ENCODE peak calls at places on chromosomes 5 and 9, in eight cellular contexts. One of them, this sample, is unnamed.

GRCh38 chr5:58735637-58736036 is 152.8 kb downstream of the RAB3C start:
- DNase-seq in fibroblast of lung: no peak
- DNase-seq in colonic mucosa: no peak
- DNase-seq in kidney epithelial cell: no peak
- DNase-seq in adrenal gland: no peak
- DNase-seq in heart left ventricle: no peak
- DNase-seq in BJ: no peak
- DNase-seq in IMR-90: no peak
- DNase-seq in this sample: no peak

GRCh38 chr9:131799177-131799823 is 59.4 kb upstream of the RAPGEF1 start:
- DNase-seq in fibroblast of lung: peak
- DNase-seq in colonic mucosa: peak
- DNase-seq in kidney epithelial cell: no peak
- DNase-seq in adrenal gland: peak
- DNase-seq in heart left ventricle: peak
- DNase-seq in BJ: no peak
- DNase-seq in IMR-90: peak
- DNase-seq in this sample: peak

GRCh38 chr5:72300590-72301339 is 19.3 kb downstream of the MRPS27 start:
- DNase-seq in fibroblast of lung: no peak
- DNase-seq in colonic mucosa: no peak
- DNase-seq in kidney epithelial cell: no peak
- DNase-seq in adrenal gland: no peak
- DNase-seq in heart left ventricle: no peak
- DNase-seq in BJ: no peak
- DNase-seq in IMR-90: no peak
- DNase-seq in this sample: peak

GRCh38 chr5:10588109-10588775 is 24.4 kb downstream of the ANKRD33B start:
- DNase-seq in fibroblast of lung: no peak
- DNase-seq in colonic mucosa: no peak
- DNase-seq in kidney epithelial cell: no peak
- DNase-seq in adrenal gland: no peak
- DNase-seq in heart left ventricle: no peak
- DNase-seq in BJ: no peak
- DNase-seq in IMR-90: no peak
- DNase-seq in this sample: no peak

GRCh38 chr5:62718368-62718767 is 139.7 kb downstream of the LRRC70 start:
- DNase-seq in fibroblast of lung: no peak
- DNase-seq in colonic mucosa: no peak
- DNase-seq in kidney epithelial cell: no peak
- DNase-seq in adrenal gland: no peak
- DNase-seq in heart left ventricle: no peak
- DNase-seq in BJ: no peak
- DNase-seq in IMR-90: no peak
- DNase-seq in this sample: peak

GRCh38 chr9:91047993-91048607 is 246.5 kb downstream of the SYK start:
- DNase-seq in fibroblast of lung: peak
- DNase-seq in colonic mucosa: no peak
- DNase-seq in kidney epithelial cell: peak
- DNase-seq in adrenal gland: no peak
- DNase-seq in heart left ventricle: no peak
- DNase-seq in BJ: peak
- DNase-seq in IMR-90: peak
- DNase-seq in this sample: peak

GRCh38 chr5:52987711-52988329 is 1.3 kb upstream of the ITGA2 start:
- DNase-seq in fibroblast of lung: peak
- DNase-seq in colonic mucosa: no peak
- DNase-seq in kidney epithelial cell: peak
- DNase-seq in adrenal gland: no peak
- DNase-seq in heart left ventricle: no peak
- DNase-seq in BJ: no peak
- DNase-seq in IMR-90: peak
- DNase-seq in this sample: peak

GRCh38 chr5:123813937-123814624 is 302.1 kb downstream of the CSNK1G3 start:
- DNase-seq in fibroblast of lung: peak
- DNase-seq in colonic mucosa: no peak
- DNase-seq in kidney epithelial cell: peak
- DNase-seq in adrenal gland: no peak
- DNase-seq in heart left ventricle: no peak
- DNase-seq in BJ: peak
- DNase-seq in IMR-90: peak
- DNase-seq in this sample: peak

GRCh38 chr5:178527458-178528307 is 62.5 kb downstream of the COL23A1 start:
- DNase-seq in fibroblast of lung: no peak
- DNase-seq in colonic mucosa: no peak
- DNase-seq in kidney epithelial cell: no peak
- DNase-seq in adrenal gland: no peak
- DNase-seq in heart left ventricle: peak
- DNase-seq in BJ: no peak
- DNase-seq in IMR-90: no peak
- DNase-seq in this sample: no peak

GRCh38 chr5:79689541-79690466 is at the start of gene CMYA5:
- DNase-seq in fibroblast of lung: peak
- DNase-seq in colonic mucosa: peak
- DNase-seq in kidney epithelial cell: no peak
- DNase-seq in adrenal gland: no peak
- DNase-seq in heart left ventricle: peak
- DNase-seq in BJ: no peak
- DNase-seq in IMR-90: peak
- DNase-seq in this sample: peak

GRCh38 chr9:96027271-96028131 is 152.0 kb downstream of the ERCC6L2 start:
- DNase-seq in fibroblast of lung: no peak
- DNase-seq in colonic mucosa: no peak
- DNase-seq in kidney epithelial cell: no peak
- DNase-seq in adrenal gland: no peak
- DNase-seq in heart left ventricle: no peak
- DNase-seq in BJ: no peak
- DNase-seq in IMR-90: no peak
- DNase-seq in this sample: no peak

GRCh38 chr5:69517763-69518212 is 25.2 kb downstream of the OCLN start:
- DNase-seq in fibroblast of lung: peak
- DNase-seq in colonic mucosa: peak
- DNase-seq in kidney epithelial cell: no peak
- DNase-seq in adrenal gland: no peak
- DNase-seq in heart left ventricle: no peak
- DNase-seq in BJ: no peak
- DNase-seq in IMR-90: peak
- DNase-seq in this sample: peak

GRCh38 chr5:481347-481746 is 38.4 kb downstream of the EXOC3 start:
- DNase-seq in fibroblast of lung: no peak
- DNase-seq in colonic mucosa: no peak
- DNase-seq in kidney epithelial cell: no peak
- DNase-seq in adrenal gland: no peak
- DNase-seq in heart left ventricle: no peak
- DNase-seq in BJ: no peak
- DNase-seq in IMR-90: no peak
- DNase-seq in this sample: no peak
- TF ChIP-seq CTCF in fibroblast of lung: no peak
- TF ChIP-seq CTCF in colonic mucosa: no peak
- TF ChIP-seq CTCF in kidney epithelial cell: no peak
- TF ChIP-seq CTCF in adrenal gland: no peak
- TF ChIP-seq CTCF in heart left ventricle: no peak
- TF ChIP-seq CTCF in BJ: no peak
- TF ChIP-seq CTCF in IMR-90: no peak
- TF ChIP-seq CTCF in this sample: no peak

DNA sequence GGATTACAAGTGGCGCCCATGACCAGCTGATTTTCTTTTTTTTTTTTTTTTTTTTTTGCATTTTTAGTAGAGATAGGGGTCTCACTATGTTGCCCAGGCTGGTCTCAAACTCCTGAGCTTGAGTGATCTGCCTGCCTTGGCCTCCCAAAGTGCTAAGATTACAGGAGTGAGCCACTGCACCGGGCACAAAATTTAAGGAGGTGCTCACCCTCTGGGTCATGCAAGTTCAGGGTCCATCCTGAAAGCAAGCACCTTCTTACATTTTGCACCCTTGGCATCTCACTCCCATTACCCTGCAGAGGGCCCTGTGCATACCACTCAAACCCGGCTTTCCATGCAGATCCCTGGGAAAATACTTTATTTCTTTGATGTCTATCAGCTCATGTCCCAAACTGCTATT is 95.6 kb upstream of the ADRA1B start:
- DNase-seq in fibroblast of lung: no peak
- DNase-seq in colonic mucosa: no peak
- DNase-seq in kidney epithelial cell: no peak
- DNase-seq in adrenal gland: no peak
- DNase-seq in heart left ventricle: no peak
- DNase-seq in BJ: no peak
- DNase-seq in IMR-90: no peak
- DNase-seq in this sample: no peak
- H3K4me3 ChIP-seq in fibroblast of lung: no peak
- H3K4me3 ChIP-seq in colonic mucosa: no peak
- H3K4me3 ChIP-seq in kidney epithelial cell: no peak
- H3K4me3 ChIP-seq in adrenal gland: no peak
- H3K4me3 ChIP-seq in heart left ventricle: no peak
- H3K4me3 ChIP-seq in BJ: no peak
- H3K4me3 ChIP-seq in IMR-90: no peak
- H3K4me3 ChIP-seq in this sample: no peak

DNA sequence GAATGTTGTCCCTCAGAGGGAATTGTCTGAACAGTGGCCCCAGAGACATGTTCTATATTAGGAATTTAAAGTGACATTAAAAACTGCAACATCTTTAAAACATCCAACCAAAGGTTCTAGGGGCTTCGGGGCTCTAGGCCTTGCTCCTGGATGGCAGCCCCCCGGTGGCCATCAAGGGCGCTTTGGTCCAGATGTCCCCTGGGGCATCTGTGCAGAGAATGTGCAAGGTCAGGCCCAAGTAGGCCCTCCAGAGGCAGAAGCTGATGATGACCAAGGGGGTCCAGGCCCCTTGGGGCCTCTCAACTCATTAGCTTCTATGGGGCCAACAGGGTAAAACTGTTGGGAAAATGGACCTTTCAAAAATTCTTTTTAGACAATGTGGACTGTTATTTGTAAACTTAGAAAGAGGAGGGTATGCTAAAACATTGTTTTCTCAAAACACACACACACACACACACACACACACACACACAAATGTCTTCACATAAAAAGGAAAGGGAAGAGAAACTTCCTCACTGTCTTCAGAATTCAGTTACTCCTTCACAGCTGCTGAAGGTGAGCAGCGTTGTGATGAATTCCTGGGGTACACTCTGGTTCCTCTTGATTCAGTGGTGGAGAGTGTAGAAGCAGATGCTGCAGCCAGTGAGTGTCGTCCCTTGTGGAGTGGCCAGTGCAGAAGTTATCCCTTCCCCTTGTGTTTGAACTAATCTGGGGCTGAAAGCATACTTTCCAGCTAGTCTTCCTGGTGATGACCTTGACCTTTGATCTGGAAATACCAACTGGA is 125.2 kb downstream of the WDR41 start:
- DNase-seq in fibroblast of lung: no peak
- DNase-seq in colonic mucosa: no peak
- DNase-seq in kidney epithelial cell: no peak
- DNase-seq in adrenal gland: no peak
- DNase-seq in heart left ventricle: no peak
- DNase-seq in BJ: no peak
- DNase-seq in IMR-90: no peak
- DNase-seq in this sample: no peak
- TF ChIP-seq CTCF in fibroblast of lung: peak
- TF ChIP-seq CTCF in colonic mucosa: no peak
- TF ChIP-seq CTCF in kidney epithelial cell: no peak
- TF ChIP-seq CTCF in adrenal gland: no peak
- TF ChIP-seq CTCF in heart left ventricle: no peak
- TF ChIP-seq CTCF in BJ: no peak
- TF ChIP-seq CTCF in IMR-90: no peak
- TF ChIP-seq CTCF in this sample: no peak

GRCh38 chr9:89404074-89404473 is 85.8 kb downstream of the SECISBP2 start:
- DNase-seq in fibroblast of lung: no peak
- DNase-seq in colonic mucosa: no peak
- DNase-seq in kidney epithelial cell: no peak
- DNase-seq in adrenal gland: no peak
- DNase-seq in heart left ventricle: no peak
- DNase-seq in BJ: no peak
- DNase-seq in IMR-90: no peak
- DNase-seq in this sample: no peak

GRCh38 chr9:89408628-89409101 is 89.2 kb downstream of the SEMA4D start:
- DNase-seq in fibroblast of lung: no peak
- DNase-seq in colonic mucosa: no peak
- DNase-seq in kidney epithelial cell: no peak
- DNase-seq in adrenal gland: peak
- DNase-seq in heart left ventricle: no peak
- DNase-seq in BJ: no peak
- DNase-seq in IMR-90: no peak
- DNase-seq in this sample: no peak

GRCh38 chr9:89402695-89403427 is 84.6 kb downstream of the SECISBP2 start:
- DNase-seq in fibroblast of lung: no peak
- DNase-seq in colonic mucosa: no peak
- DNase-seq in kidney epithelial cell: no peak
- DNase-seq in adrenal gland: no peak
- DNase-seq in heart left ventricle: no peak
- DNase-seq in BJ: no peak
- DNase-seq in IMR-90: no peak
- DNase-seq in this sample: no peak

GRCh38 chr9:89407070-89407469 is 88.8 kb downstream of the SECISBP2 start:
- DNase-seq in fibroblast of lung: peak
- DNase-seq in colonic mucosa: no peak
- DNase-seq in kidney epithelial cell: no peak
- DNase-seq in adrenal gland: no peak
- DNase-seq in heart left ventricle: no peak
- DNase-seq in BJ: no peak
- DNase-seq in IMR-90: no peak
- DNase-seq in this sample: peak

DNA sequence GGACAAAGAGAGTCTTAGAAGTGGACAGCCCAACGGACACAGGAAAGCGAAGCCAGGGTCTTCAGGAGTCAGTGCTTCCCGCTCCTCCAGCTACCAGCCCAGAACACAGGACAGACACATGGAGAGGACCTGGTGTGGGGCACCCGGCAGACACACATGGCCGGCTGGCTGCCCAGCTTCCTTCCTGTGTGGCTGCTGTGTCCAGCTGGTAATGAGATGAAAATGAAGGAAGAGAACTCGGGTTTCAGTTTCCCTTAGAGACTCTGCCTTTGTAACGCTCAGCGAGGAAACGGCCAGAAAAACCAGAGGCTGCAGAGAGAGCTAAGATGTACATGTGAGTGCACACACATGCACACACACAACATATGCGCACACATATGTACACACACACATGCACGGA is 87.5 kb downstream of the SECISBP2 start:
- DNase-seq in fibroblast of lung: no peak
- DNase-seq in colonic mucosa: no peak
- DNase-seq in kidney epithelial cell: no peak
- DNase-seq in adrenal gland: peak
- DNase-seq in heart left ventricle: peak
- DNase-seq in BJ: no peak
- DNase-seq in IMR-90: no peak
- DNase-seq in this sample: no peak
- H3K4me3 ChIP-seq in fibroblast of lung: no peak
- H3K4me3 ChIP-seq in colonic mucosa: no peak
- H3K4me3 ChIP-seq in kidney epithelial cell: no peak
- H3K4me3 ChIP-seq in adrenal gland: no peak
- H3K4me3 ChIP-seq in heart left ventricle: peak
- H3K4me3 ChIP-seq in BJ: no peak
- H3K4me3 ChIP-seq in IMR-90: no peak
- H3K4me3 ChIP-seq in this sample: no peak

DNA sequence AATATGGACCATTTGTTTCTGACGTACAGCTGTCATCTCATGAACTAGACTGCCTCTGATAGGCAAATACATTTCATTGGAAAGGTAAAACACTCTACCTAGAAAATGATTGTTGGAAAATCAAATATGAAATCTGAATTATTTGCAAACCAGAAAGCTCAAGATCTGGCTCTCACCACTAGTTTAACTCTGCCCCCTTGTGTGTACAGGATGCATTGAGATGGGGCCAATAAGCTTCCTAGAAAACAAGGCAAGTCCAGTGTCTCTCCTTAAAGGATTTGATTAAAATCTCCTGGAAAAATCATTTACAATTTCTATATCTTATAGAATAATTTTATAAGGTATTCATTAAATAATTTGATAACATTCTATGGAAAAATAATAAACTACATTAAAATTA is 311.9 kb upstream of the ANKH start:
- DNase-seq in fibroblast of lung: no peak
- DNase-seq in colonic mucosa: no peak
- DNase-seq in kidney epithelial cell: no peak
- DNase-seq in adrenal gland: no peak
- DNase-seq in heart left ventricle: no peak
- DNase-seq in BJ: no peak
- DNase-seq in IMR-90: peak
- DNase-seq in this sample: peak
- TF ChIP-seq CTCF in fibroblast of lung: peak
- TF ChIP-seq CTCF in colonic mucosa: no peak
- TF ChIP-seq CTCF in kidney epithelial cell: peak
- TF ChIP-seq CTCF in adrenal gland: no peak
- TF ChIP-seq CTCF in heart left ventricle: peak
- TF ChIP-seq CTCF in BJ: peak
- TF ChIP-seq CTCF in IMR-90: peak
- TF ChIP-seq CTCF in this sample: peak

This sample was measured in fibroblast of mammary gland.